ENCODE peak calls at places on chromosomes 11 and 22, in nine cellular contexts. One of them, this sample, is unnamed.

GRCh38 chr22:44738347-44738715 is 14.0 kb upstream of the ARHGAP8 start:
- ATAC-seq in naive thymus-derived CD4-positive, alpha-beta T cell: no peak
- ATAC-seq in left cardiac atrium: no peak
- ATAC-seq in foreskin keratinocyte: peak
- ATAC-seq in left lung: peak
- ATAC-seq in mucosa of descending colon: peak
- ATAC-seq in heart right ventricle: no peak
- ATAC-seq in upper lobe of right lung: peak
- ATAC-seq in natural killer cell: no peak
- ATAC-seq in this sample: no peak

GRCh38 chr11:114796954-114797721 is 118.8 kb downstream of the NXPE2 start:
- ATAC-seq in naive thymus-derived CD4-positive, alpha-beta T cell: no peak
- ATAC-seq in left cardiac atrium: peak
- ATAC-seq in foreskin keratinocyte: peak
- ATAC-seq in left lung: peak
- ATAC-seq in mucosa of descending colon: no peak
- ATAC-seq in heart right ventricle: peak
- ATAC-seq in upper lobe of right lung: peak
- ATAC-seq in natural killer cell: no peak
- ATAC-seq in this sample: no peak

GRCh38 chr22:37425800-37426531 is 1.3 kb downstream of the ELFN2 start:
- ATAC-seq in naive thymus-derived CD4-positive, alpha-beta T cell: no peak
- ATAC-seq in left cardiac atrium: no peak
- ATAC-seq in foreskin keratinocyte: peak
- ATAC-seq in left lung: peak
- ATAC-seq in mucosa of descending colon: peak
- ATAC-seq in heart right ventricle: no peak
- ATAC-seq in upper lobe of right lung: peak
- ATAC-seq in natural killer cell: no peak
- ATAC-seq in this sample: no peak

GRCh38 chr22:39028281-39028680 is 7.4 kb downstream of the APOBEC3D start:
- ATAC-seq in naive thymus-derived CD4-positive, alpha-beta T cell: no peak
- ATAC-seq in left cardiac atrium: no peak
- ATAC-seq in foreskin keratinocyte: no peak
- ATAC-seq in left lung: no peak
- ATAC-seq in mucosa of descending colon: no peak
- ATAC-seq in heart right ventricle: no peak
- ATAC-seq in upper lobe of right lung: no peak
- ATAC-seq in natural killer cell: no peak
- ATAC-seq in this sample: no peak

GRCh38 chr11:64317325-64317960 is at the start of gene TRMT112:
- ATAC-seq in naive thymus-derived CD4-positive, alpha-beta T cell: peak
- ATAC-seq in left cardiac atrium: peak
- ATAC-seq in foreskin keratinocyte: peak
- ATAC-seq in left lung: peak
- ATAC-seq in mucosa of descending colon: peak
- ATAC-seq in heart right ventricle: peak
- ATAC-seq in upper lobe of right lung: peak
- ATAC-seq in natural killer cell: peak
- ATAC-seq in this sample: peak

GRCh38 chr11:115126515-115127208 is 377.6 kb downstream of the CADM1 start:
- ATAC-seq in naive thymus-derived CD4-positive, alpha-beta T cell: no peak
- ATAC-seq in left cardiac atrium: no peak
- ATAC-seq in foreskin keratinocyte: peak
- ATAC-seq in left lung: no peak
- ATAC-seq in mucosa of descending colon: no peak
- ATAC-seq in heart right ventricle: no peak
- ATAC-seq in upper lobe of right lung: no peak
- ATAC-seq in natural killer cell: no peak
- ATAC-seq in this sample: no peak

GRCh38 chr11:134888821-134889220 is 476.8 kb upstream of the B3GAT1 start:
- ATAC-seq in naive thymus-derived CD4-positive, alpha-beta T cell: no peak
- ATAC-seq in left cardiac atrium: no peak
- ATAC-seq in foreskin keratinocyte: no peak
- ATAC-seq in left lung: no peak
- ATAC-seq in mucosa of descending colon: no peak
- ATAC-seq in heart right ventricle: no peak
- ATAC-seq in upper lobe of right lung: no peak
- ATAC-seq in natural killer cell: no peak
- ATAC-seq in this sample: no peak

GRCh38 chr11:103325686-103326069 is 216.5 kb downstream of the DYNC2H1 start:
- ATAC-seq in naive thymus-derived CD4-positive, alpha-beta T cell: peak
- ATAC-seq in left cardiac atrium: no peak
- ATAC-seq in foreskin keratinocyte: no peak
- ATAC-seq in left lung: no peak
- ATAC-seq in mucosa of descending colon: no peak
- ATAC-seq in heart right ventricle: no peak
- ATAC-seq in upper lobe of right lung: no peak
- ATAC-seq in natural killer cell: no peak
- ATAC-seq in this sample: no peak

GRCh38 chr11:120622189-120622912 is 110.8 kb downstream of the GRIK4 start:
- ATAC-seq in naive thymus-derived CD4-positive, alpha-beta T cell: no peak
- ATAC-seq in left cardiac atrium: peak
- ATAC-seq in foreskin keratinocyte: no peak
- ATAC-seq in left lung: no peak
- ATAC-seq in mucosa of descending colon: no peak
- ATAC-seq in heart right ventricle: peak
- ATAC-seq in upper lobe of right lung: peak
- ATAC-seq in natural killer cell: peak
- ATAC-seq in this sample: peak

GRCh38 chr11:46504817-46505613 is 88.8 kb downstream of the AMBRA1 start:
- ATAC-seq in naive thymus-derived CD4-positive, alpha-beta T cell: no peak
- ATAC-seq in left cardiac atrium: no peak
- ATAC-seq in foreskin keratinocyte: peak
- ATAC-seq in left lung: no peak
- ATAC-seq in mucosa of descending colon: peak
- ATAC-seq in heart right ventricle: no peak
- ATAC-seq in upper lobe of right lung: no peak
- ATAC-seq in natural killer cell: no peak
- ATAC-seq in this sample: no peak